ENCODE peak calls at places on chromosomes 11 and 22, in seven cellular contexts. One of them, this sample, is unnamed.

GRCh38 chr22:28783786-28784671 is 11.5 kb downstream of the CCDC117 start:
- DNase-seq in NCI-H2081: no peak
- DNase-seq in foreskin melanocyte: no peak
- DNase-seq in IMR-90: peak
- DNase-seq in activated CD8-positive, alpha-beta memory T cell treated with anti-CD3 and anti-CD28 coated beads for 4 hours: no peak
- DNase-seq in GM12865: no peak
- DNase-seq in naive thymus-derived CD8-positive, alpha-beta T cell: no peak
- DNase-seq in this sample: no peak

GRCh38 chr11:129894281-129895125 is 875 bp downstream of the NFRKB start:
- DNase-seq in naive thymus-derived CD8-positive, alpha-beta T cell: no peak
- DNase-seq in GM12865: peak
- DNase-seq in foreskin melanocyte: no peak
- DNase-seq in IMR-90: peak
- DNase-seq in NCI-H2081: no peak
- DNase-seq in activated CD8-positive, alpha-beta memory T cell treated with anti-CD3 and anti-CD28 coated beads for 4 hours: no peak
- DNase-seq in this sample: peak

GRCh38 chr11:2378527-2379210 is 1.6 kb downstream of the CD81 start:
- DNase-seq in activated CD8-positive, alpha-beta memory T cell treated with anti-CD3 and anti-CD28 coated beads for 4 hours: no peak
- DNase-seq in naive thymus-derived CD8-positive, alpha-beta T cell: no peak
- DNase-seq in foreskin melanocyte: no peak
- DNase-seq in GM12865: no peak
- DNase-seq in IMR-90: peak
- DNase-seq in NCI-H2081: no peak
- DNase-seq in this sample: peak

GRCh38 chr11:110479445-110480101 is 49.8 kb downstream of the FDX1 start:
- DNase-seq in GM12865: peak
- DNase-seq in activated CD8-positive, alpha-beta memory T cell treated with anti-CD3 and anti-CD28 coated beads for 4 hours: no peak
- DNase-seq in IMR-90: peak
- DNase-seq in NCI-H2081: peak
- DNase-seq in foreskin melanocyte: peak
- DNase-seq in naive thymus-derived CD8-positive, alpha-beta T cell: no peak
- DNase-seq in this sample: peak

GRCh38 chr22:39482768-39483167 is 19.3 kb upstream of the MIEF1 start:
- DNase-seq in NCI-H2081: no peak
- DNase-seq in IMR-90: peak
- DNase-seq in GM12865: no peak
- DNase-seq in foreskin melanocyte: no peak
- DNase-seq in naive thymus-derived CD8-positive, alpha-beta T cell: no peak
- DNase-seq in activated CD8-positive, alpha-beta memory T cell treated with anti-CD3 and anti-CD28 coated beads for 4 hours: no peak
- DNase-seq in this sample: no peak

GRCh38 chr22:22465782-22466181 is 42.8 kb downstream of the ZNF280B start:
- DNase-seq in IMR-90: peak
- DNase-seq in foreskin melanocyte: no peak
- DNase-seq in NCI-H2081: no peak
- DNase-seq in activated CD8-positive, alpha-beta memory T cell treated with anti-CD3 and anti-CD28 coated beads for 4 hours: no peak
- DNase-seq in naive thymus-derived CD8-positive, alpha-beta T cell: no peak
- DNase-seq in GM12865: no peak
- DNase-seq in this sample: no peak

GRCh38 chr11:12125609-12126149 is 15.3 kb downstream of the MICAL2 start:
- DNase-seq in IMR-90: peak
- DNase-seq in GM12865: no peak
- DNase-seq in activated CD8-positive, alpha-beta memory T cell treated with anti-CD3 and anti-CD28 coated beads for 4 hours: no peak
- DNase-seq in foreskin melanocyte: no peak
- DNase-seq in naive thymus-derived CD8-positive, alpha-beta T cell: no peak
- DNase-seq in NCI-H2081: no peak
- DNase-seq in this sample: peak

GRCh38 chr22:49080631-49081030 is 747.0 kb downstream of the BRD1 start:
- DNase-seq in NCI-H2081: no peak
- DNase-seq in naive thymus-derived CD8-positive, alpha-beta T cell: peak
- DNase-seq in GM12865: no peak
- DNase-seq in IMR-90: no peak
- DNase-seq in activated CD8-positive, alpha-beta memory T cell treated with anti-CD3 and anti-CD28 coated beads for 4 hours: no peak
- DNase-seq in foreskin melanocyte: no peak
- DNase-seq in this sample: no peak

GRCh38 chr22:29945435-29945834 is 62.5 kb downstream of the MTMR3 start:
- DNase-seq in activated CD8-positive, alpha-beta memory T cell treated with anti-CD3 and anti-CD28 coated beads for 4 hours: no peak
- DNase-seq in GM12865: no peak
- DNase-seq in naive thymus-derived CD8-positive, alpha-beta T cell: no peak
- DNase-seq in NCI-H2081: no peak
- DNase-seq in IMR-90: no peak
- DNase-seq in foreskin melanocyte: no peak
- DNase-seq in this sample: no peak

This sample was measured in ELR.